ENCODE peak calls at places on chromosomes 1 and 21, in eight cellular contexts. K, Z, L, D, C, W, O and N are unnamed samples.

GRCh38 chr1:22691354-22691753 is 19.3 kb upstream of the EPHB2 start:
- DNase-seq in Z (no peak), L (no peak), K (no peak), O (no peak), W (no peak), C (no peak), D (no peak), N (no peak)

GRCh38 chr1:208008534-208008933 is 97.6 kb upstream of the CD34 start:
- DNase-seq in C (no peak), O (no peak), L (no peak), Z (no peak), W (no peak), K (no peak), D (no peak), N (no peak)

GRCh38 chr1:2961081-2961480 is 60.2 kb upstream of the ACTRT2 start:
- DNase-seq in O (peak; percentile 78), K (no peak), D (no peak), L (no peak), C (no peak), W (no peak), Z (no peak), N (peak; percentile 17)

GRCh38 chr1:230797376-230798186 is 50.4 kb downstream of the CAPN9 start:
- DNase-seq in D (peak; percentile 63), C (peak; percentile 81), Z (peak; percentile 41), L (peak; percentile 62), W (peak; percentile 68), O (no peak), K (peak; percentile 74), N (no peak)

GRCh38 chr1:36458910-36459309 is 5.3 kb downstream of the MRPS15 start:
- DNase-seq in W (no peak), D (no peak), C (no peak), O (no peak), Z (no peak), K (no peak), L (no peak), N (no peak)

GRCh38 chr21:37208056-37208705 is 59.0 kb downstream of the VPS26C start:
- DNase-seq in L (peak; percentile 13), C (peak; percentile 16), Z (no peak), D (no peak), O (no peak), K (no peak), W (no peak), N (peak; percentile 88)

GRCh38 chr1:205600085-205600484 is 31.7 kb downstream of the ELK4 start:
- DNase-seq in Z (no peak), K (no peak), C (peak; percentile 76), L (no peak), D (no peak), O (no peak), W (peak; percentile 24), N (no peak)

GRCh38 chr1:29805122-29805895 is 569.0 kb downstream of the PTPRU start:
- DNase-seq in O (peak; percentile 54), W (no peak), D (peak; percentile 39), K (no peak), Z (no peak), C (no peak), L (no peak), N (no peak)

GRCh38 chr1:205518616-205519540 is 14.4 kb downstream of the CDK18 start:
- DNase-seq in W (no peak), L (no peak), O (no peak), K (no peak), Z (no peak), C (no peak), D (no peak), N (no peak)

GRCh38 chr21:34882719-34883131 is 166.4 kb downstream of the RUNX1 start:
- DNase-seq in W (no peak), Z (no peak), L (no peak), K (no peak), D (no peak), C (peak; percentile 23), O (no peak), N (no peak)

GRCh38 chr1:20590313-20590777 is 1.4 kb downstream of the CDA start:
- DNase-seq in K (no peak), O (no peak), C (no peak), Z (no peak), L (peak; percentile 55), D (no peak), W (peak; percentile 68), N (peak; percentile 88)

GRCh38 chr1:112991721-112992120 is 35.7 kb upstream of the SLC16A1 start:
- DNase-seq in D (no peak), O (no peak), W (no peak), K (no peak), Z (no peak), L (no peak), C (no peak), N (no peak)

GRCh38 chr1:235293322-235293942 is 34.5 kb downstream of the ARID4B start:
- DNase-seq in D (no peak), Z (no peak), C (no peak), K (no peak), O (no peak), L (no peak), W (no peak), N (no peak)

GRCh38 chr1:13960376-13960987 is 260.5 kb downstream of the PRDM2 start:
- DNase-seq in Z (peak; percentile 44), D (peak; percentile 93), K (peak; percentile 81), W (peak; percentile 25), C (peak; percentile 43), O (no peak), L (peak; percentile 43), N (no peak)

GRCh38 chr1:212611000-212611636 is 2.6 kb downstream of the ATF3 start:
- DNase-seq in C (no peak), O (no peak), L (no peak), D (no peak), W (no peak), K (no peak), Z (no peak), N (no peak)

GRCh38 chr1:212608956-212609700 is 567 bp downstream of the ATF3 start:
- DNase-seq in L (peak; percentile 36), O (no peak), K (peak; percentile 65), Z (no peak), D (peak; percentile 85), W (peak; percentile 25), C (no peak), N (peak; percentile 59)

GRCh38 chr1:212610575-212610967 is 2.0 kb downstream of the ATF3 start:
- DNase-seq in W (no peak), C (no peak), O (no peak), D (no peak), K (no peak), Z (no peak), L (no peak), N (no peak)

GRCh38 chr1:212608209-212608955 is at the start of gene ATF3:
- DNase-seq in C (peak; percentile 99), W (peak; percentile 100), K (peak; percentile 100), Z (peak; percentile 98), L (peak; percentile 95), D (peak; percentile 96), O (peak; percentile 99), N (peak; percentile 100)

DNA sequence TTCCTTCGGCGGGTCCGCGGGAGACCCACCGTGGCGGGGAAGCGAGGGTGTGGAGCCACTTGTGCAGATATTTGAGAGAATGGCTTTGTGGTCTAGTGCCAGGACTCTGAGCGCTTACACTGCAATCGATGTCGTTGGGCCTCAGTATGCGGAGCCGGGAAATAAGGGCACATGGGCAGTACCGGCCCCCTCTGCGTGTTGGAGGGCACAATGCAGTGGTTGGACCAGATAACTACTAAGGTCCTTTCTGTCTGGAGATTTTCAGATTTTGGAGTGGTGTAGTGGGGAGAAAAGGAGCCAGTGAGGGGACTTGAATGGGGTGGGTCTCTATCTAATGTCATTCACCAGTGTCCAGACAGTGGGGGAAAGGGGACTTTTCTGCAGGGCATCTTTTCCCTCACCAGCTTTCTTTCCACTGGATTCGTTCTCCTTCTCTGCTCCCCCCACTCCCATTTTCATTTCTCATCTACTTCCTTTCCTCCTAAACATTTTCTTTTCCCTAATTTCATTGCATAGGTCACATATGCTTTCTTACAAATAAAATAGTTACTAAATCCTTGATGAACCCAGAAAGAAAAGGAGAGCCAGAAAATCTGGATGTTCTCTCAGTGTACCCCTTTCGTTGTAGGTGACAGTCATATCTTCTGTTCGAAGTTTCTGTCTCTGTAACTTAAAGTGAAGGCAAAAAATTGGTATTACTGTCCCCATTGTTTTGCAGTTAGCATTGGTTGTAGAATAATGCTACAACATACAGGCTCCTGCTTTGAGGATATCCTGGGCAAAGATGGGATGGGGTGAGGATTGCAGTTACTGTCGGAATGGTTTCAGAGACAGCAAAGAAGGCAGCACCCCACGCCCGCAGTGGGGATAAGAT is 1.4 kb downstream of the ATF3 start:
- DNase-seq in L (no peak), W (no peak), Z (no peak), O (no peak), K (no peak), D (no peak), C (no peak), N (no peak)
- TF ChIP-seq CTCF in L (no peak), W (no peak), Z (no peak), O (no peak), K (no peak), D (no peak), C (no peak), N (no peak)

DNA sequence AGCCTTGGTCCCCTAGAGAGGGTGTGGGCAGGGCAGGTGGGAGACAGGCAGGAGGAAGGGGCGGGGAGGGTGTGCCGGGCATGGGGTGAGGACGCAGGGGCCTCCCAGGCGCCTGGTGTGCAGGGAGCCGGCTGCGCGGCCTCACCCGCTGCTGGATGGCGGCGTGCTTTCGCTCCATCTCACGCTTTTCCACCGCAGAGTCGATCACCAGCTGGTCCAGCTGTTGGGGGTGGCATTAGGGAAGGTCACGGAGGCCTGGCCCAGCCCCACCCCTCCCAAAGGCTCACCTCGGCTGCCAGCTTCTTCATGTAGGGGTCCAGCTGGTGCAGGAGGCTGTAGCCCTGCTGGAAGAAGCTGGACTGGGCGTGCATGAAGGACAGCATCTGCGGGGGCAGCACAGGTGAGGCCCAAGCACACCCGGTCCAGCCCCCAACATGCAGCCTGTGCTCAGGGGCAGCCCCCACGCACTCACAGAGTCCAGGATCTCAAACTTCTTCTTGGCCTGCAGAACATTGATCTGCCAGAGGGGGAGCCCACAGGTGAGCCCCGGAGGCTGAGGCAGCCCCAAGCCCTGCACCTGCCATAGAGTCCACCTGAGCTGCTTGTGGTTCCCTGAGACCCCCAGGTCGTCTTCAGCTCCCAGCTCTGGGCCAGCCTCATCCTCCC is 7.9 kb downstream of the ACAP3 start:
- DNase-seq in W (no peak), K (no peak), C (no peak), O (no peak), L (no peak), D (no peak), Z (no peak), N (no peak)
- TF ChIP-seq CTCF in W (peak; percentile 68), K (no peak), C (peak; percentile 44), O (peak; percentile 58), L (peak; percentile 50), D (peak; percentile 72), Z (peak; percentile 46), N (peak; percentile 20)

DNA sequence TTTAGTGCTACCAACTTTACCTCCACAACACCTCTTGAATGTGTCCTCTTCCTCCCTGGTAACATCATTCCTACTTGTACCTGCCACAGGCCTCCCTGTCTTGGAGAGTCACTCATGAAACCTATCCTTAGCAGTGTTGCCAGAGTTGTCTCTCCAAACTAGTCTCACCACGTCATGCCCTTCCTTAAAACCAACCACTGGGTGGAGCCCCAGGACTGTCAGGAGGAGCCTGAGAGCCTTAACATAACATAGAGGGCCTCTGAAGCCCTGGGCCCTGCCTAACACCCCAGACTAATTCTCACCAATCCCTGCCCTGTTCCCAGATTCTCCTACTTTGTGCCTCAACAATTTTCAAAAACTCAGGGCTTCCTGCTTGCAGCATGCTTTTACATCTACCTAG is 65.3 kb downstream of the ZNF697 start:
- DNase-seq in D (peak; percentile 75), C (peak; percentile 54), Z (peak; percentile 48), O (no peak), L (peak; percentile 39), W (peak; percentile 65), K (peak; percentile 30), N (peak; percentile 67)
- TF ChIP-seq CTCF in D (peak; percentile 80), C (peak; percentile 66), Z (peak; percentile 66), O (peak; percentile 85), L (peak; percentile 66), W (peak; percentile 75), K (no peak), N (peak; percentile 77)

GRCh38 chr1:238892612-238893011 is 493.8 kb upstream of the CHRM3 start:
- DNase-seq in Z (no peak), D (no peak), L (no peak), O (no peak), K (no peak), W (peak; percentile 4), C (peak; percentile 29), N (no peak)
- TF ChIP-seq CTCF in Z (no peak), D (no peak), L (no peak), O (no peak), K (no peak), W (no peak), C (no peak), N (no peak)